ENCODE peak calls at places on chromosome 17, in four cellular contexts. One of them, this sample, is unnamed.

GRCh38 chr17:42819939-42820535 is 4.0 kb downstream of the BECN1 start:
- DNase-seq in GM23248: peak
- DNase-seq in fibroblast of lung: peak
- DNase-seq in neural progenitor cell: peak
- DNase-seq in this sample: peak

GRCh38 chr17:51120739-51121619 is at the start of gene SPAG9:
- DNase-seq in GM23248: peak
- DNase-seq in fibroblast of lung: peak
- DNase-seq in neural progenitor cell: peak
- DNase-seq in this sample: peak

GRCh38 chr17:81197409-81197795 is 25.4 kb downstream of the CEP131 start:
- DNase-seq in fibroblast of lung: no peak
- DNase-seq in neural progenitor cell: no peak
- DNase-seq in GM23248: no peak
- DNase-seq in this sample: no peak

GRCh38 chr17:79991924-79992656 is 43.6 kb downstream of the TBC1D16 start:
- DNase-seq in fibroblast of lung: peak
- DNase-seq in neural progenitor cell: peak
- DNase-seq in GM23248: peak
- DNase-seq in this sample: peak

GRCh38 chr17:64115871-64116534 is 13.9 kb downstream of the ERN1 start:
- DNase-seq in fibroblast of lung: peak
- DNase-seq in GM23248: peak
- DNase-seq in neural progenitor cell: no peak
- DNase-seq in this sample: peak

GRCh38 chr17:45688820-45689219 is 95.3 kb upstream of the CRHR1 start:
- DNase-seq in GM23248: no peak
- DNase-seq in neural progenitor cell: no peak
- DNase-seq in fibroblast of lung: no peak
- DNase-seq in this sample: no peak

GRCh38 chr17:64309710-64310109 is 46.6 kb upstream of the TEX2 start:
- DNase-seq in GM23248: no peak
- DNase-seq in neural progenitor cell: no peak
- DNase-seq in fibroblast of lung: no peak
- DNase-seq in this sample: no peak

GRCh38 chr17:81286491-81287145 is 8.5 kb downstream of the SLC38A10 start:
- DNase-seq in fibroblast of lung: no peak
- DNase-seq in GM23248: no peak
- DNase-seq in neural progenitor cell: no peak
- DNase-seq in this sample: no peak

GRCh38 chr17:65278050-65278819 is 141.1 kb downstream of the RGS9 start:
- DNase-seq in fibroblast of lung: peak
- DNase-seq in neural progenitor cell: peak
- DNase-seq in GM23248: peak
- DNase-seq in this sample: peak

GRCh38 chr17:33118391-33118790 is 126.7 kb downstream of the SPACA3 start:
- DNase-seq in GM23248: no peak
- DNase-seq in fibroblast of lung: no peak
- DNase-seq in neural progenitor cell: no peak
- DNase-seq in this sample: no peak

GRCh38 chr17:81022371-81022729 is 12.6 kb upstream of the BAIAP2 start:
- DNase-seq in GM23248: no peak
- DNase-seq in fibroblast of lung: no peak
- DNase-seq in neural progenitor cell: no peak
- DNase-seq in this sample: no peak

DNA sequence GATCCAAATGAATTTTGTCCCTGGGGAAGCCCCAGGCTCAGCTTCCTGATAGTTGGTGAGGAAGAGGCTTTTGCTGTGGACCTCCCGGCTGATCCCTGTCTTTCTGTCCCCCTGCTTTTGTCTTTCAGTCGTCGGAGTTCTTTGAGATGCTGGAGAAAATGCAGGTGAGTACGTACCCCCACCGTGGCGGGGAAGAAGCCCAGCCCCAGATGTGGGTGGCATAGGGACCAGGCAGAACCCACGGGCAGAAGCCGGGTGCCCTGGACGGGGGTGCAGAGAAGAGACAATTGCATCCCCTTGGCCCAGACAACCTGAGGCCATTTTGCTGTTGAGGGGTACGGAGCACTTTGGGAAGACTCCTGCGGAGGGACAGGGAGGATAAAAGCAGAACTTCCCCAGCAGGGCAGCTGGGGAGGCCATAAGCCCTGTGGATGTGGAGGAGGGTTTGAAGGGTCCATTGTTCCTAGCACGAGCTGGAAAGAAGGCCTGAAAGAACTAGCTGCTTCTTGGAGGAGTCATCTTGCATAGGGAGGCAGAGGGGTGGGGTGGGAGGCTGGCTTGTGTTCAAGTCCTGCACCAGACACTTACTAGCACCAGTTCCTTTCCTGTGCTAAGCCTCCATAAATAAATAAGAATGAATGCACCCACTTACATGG is 105.6 kb downstream of the OR1D5 start:
- DNase-seq in GM23248: peak
- DNase-seq in fibroblast of lung: peak
- DNase-seq in neural progenitor cell: no peak
- DNase-seq in this sample: no peak
- TF ChIP-seq EZH2 in GM23248: no peak
- TF ChIP-seq EZH2 in fibroblast of lung: no peak
- TF ChIP-seq EZH2 in neural progenitor cell: no peak
- TF ChIP-seq EZH2 in this sample: no peak

GRCh38 chr17:73308017-73308823 is 3.6 kb downstream of the CDC42EP4 start:
- DNase-seq in fibroblast of lung: peak
- DNase-seq in neural progenitor cell: no peak
- DNase-seq in GM23248: peak
- DNase-seq in this sample: peak
- H3K9ac ChIP-seq in fibroblast of lung: no peak
- H3K9ac ChIP-seq in neural progenitor cell: no peak
- H3K9ac ChIP-seq in GM23248: peak
- H3K9ac ChIP-seq in this sample: peak

DNA sequence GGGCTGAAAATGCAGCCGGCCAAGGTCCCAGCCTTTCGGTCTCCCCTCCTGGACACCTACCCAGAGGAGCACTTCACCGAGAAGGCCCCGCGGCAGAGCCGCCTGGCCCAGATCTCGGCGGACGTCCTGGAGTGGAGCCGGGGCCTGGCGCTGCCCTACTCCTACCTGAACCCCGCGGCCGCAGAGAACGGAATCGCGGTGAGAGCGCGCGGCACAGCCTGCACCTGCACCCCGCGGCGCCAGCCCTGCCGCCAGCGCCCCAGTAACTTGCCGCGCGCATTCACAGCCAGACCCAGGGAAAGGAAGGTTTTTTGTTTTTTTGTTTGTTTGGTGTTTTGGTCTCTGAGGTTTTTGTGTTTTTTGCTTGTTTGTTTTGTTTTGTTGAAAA is 15.2 kb downstream of the ALOX12B start:
- DNase-seq in fibroblast of lung: no peak
- DNase-seq in GM23248: no peak
- DNase-seq in neural progenitor cell: peak
- DNase-seq in this sample: no peak
- TF ChIP-seq EZH2 in fibroblast of lung: no peak
- TF ChIP-seq EZH2 in GM23248: no peak
- TF ChIP-seq EZH2 in neural progenitor cell: peak
- TF ChIP-seq EZH2 in this sample: no peak

DNA sequence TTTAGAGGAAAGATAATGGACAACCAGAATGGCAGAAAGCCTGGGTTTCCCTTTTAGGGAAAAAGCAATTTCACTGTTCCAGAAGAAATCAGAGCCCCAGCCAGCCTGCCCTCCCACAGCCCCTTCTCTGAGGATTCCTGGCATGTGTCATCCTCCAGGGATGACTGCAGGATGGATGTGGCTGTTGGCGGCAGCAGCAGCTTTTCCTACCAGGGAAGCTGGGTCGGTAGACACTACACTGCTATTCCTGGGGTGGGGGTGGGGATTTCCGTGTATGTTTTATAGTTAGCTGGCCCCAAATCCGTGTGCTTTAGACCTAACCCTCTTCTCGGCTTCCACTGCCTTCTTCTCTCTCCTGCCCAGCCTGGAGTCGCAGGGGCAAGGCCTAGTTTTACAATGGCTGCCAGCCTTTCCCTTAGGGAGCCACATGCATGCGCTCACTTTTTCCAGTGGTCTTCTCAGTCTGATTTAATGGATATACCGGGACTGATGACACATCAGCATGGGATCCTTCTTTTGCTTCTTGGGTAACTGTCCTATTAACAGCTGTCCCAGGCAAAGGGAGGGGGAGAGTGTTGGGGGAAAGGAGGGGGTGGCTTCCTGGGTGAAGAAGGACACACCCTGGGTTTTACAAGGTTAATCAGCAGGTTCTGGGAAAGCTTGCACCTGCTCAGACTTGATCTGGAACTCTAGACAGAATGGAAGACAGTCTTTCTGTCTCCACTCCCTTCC is 2.7 kb upstream of the NFE2L1 start:
- DNase-seq in fibroblast of lung: no peak
- DNase-seq in GM23248: peak
- DNase-seq in neural progenitor cell: no peak
- DNase-seq in this sample: peak
- H3K9ac ChIP-seq in fibroblast of lung: no peak
- H3K9ac ChIP-seq in GM23248: no peak
- H3K9ac ChIP-seq in neural progenitor cell: no peak
- H3K9ac ChIP-seq in this sample: no peak

This sample was measured in PC-3.